ENCODE peak calls at places on chromosomes 6 and 20, in four cellular contexts. S is dorsolateral prefrontal cortex, O is GM10248, L is cardiac fibroblast. Z is an unnamed sample.

GRCh38 chr6:106501836-106502447 is 127.4 kb downstream of the RTN4IP1 start:
- DNase-seq in O (no peak), S (no peak), L (no peak), Z (no peak)

GRCh38 chr6:29792123-29793035 is 35.2 kb upstream of the HLA-G start:
- DNase-seq in S (peak), O (peak), L (peak), Z (no peak)

GRCh38 chr6:94270040-94270689 is 850.8 kb upstream of the EPHA7 start:
- DNase-seq in S (peak), L (no peak), O (no peak), Z (no peak)

GRCh38 chr6:6131492-6132109 is 124.9 kb upstream of the NRN1 start:
- DNase-seq in O (peak), L (no peak), S (no peak), Z (no peak)

GRCh38 chr6:72560721-72561593 is 60.9 kb upstream of the KCNQ5 start:
- DNase-seq in L (no peak), O (no peak), S (no peak), Z (no peak)

GRCh38 chr6:90375681-90376439 is 79.2 kb upstream of the BACH2 start:
- DNase-seq in S (no peak), O (no peak), L (peak), Z (no peak)

GRCh38 chr6:125913864-125914351 is 42.7 kb upstream of the HINT3 start:
- DNase-seq in L (peak), O (no peak), S (no peak), Z (no peak)

GRCh38 chr6:35487653-35488516 is 9.0 kb downstream of the TEAD3 start:
- DNase-seq in L (peak), S (no peak), O (no peak), Z (no peak)

GRCh38 chr6:150304421-150304820 is 64.4 kb upstream of the IYD start:
- DNase-seq in S (no peak), O (no peak), L (no peak), Z (no peak)

GRCh38 chr6:158042245-158042798 is 60.7 kb downstream of the SYNJ2 start:
- DNase-seq in L (peak), O (no peak), S (no peak), Z (no peak)

GRCh38 chr6:36246511-36247268 is 23.2 kb upstream of the PNPLA1 start:
- DNase-seq in O (no peak), L (no peak), S (no peak), Z (no peak)

GRCh38 chr6:108169801-108170606 is 4.2 kb downstream of the NR2E1 start:
- DNase-seq in S (no peak), L (no peak), O (peak), Z (no peak)

GRCh38 chr6:72363844-72364740 is 257.8 kb upstream of the KCNQ5 start:
- DNase-seq in S (no peak), O (no peak), L (peak), Z (no peak)

GRCh38 chr20:8156603-8157079 is 24.6 kb downstream of the PLCB1 start:
- DNase-seq in L (no peak), O (no peak), S (no peak), Z (no peak)

GRCh38 chr6:169386431-169387057 is 132.9 kb upstream of the THBS2 start:
- DNase-seq in O (no peak), L (peak), S (no peak), Z (no peak)

GRCh38 chr6:15378864-15379263 is 133.0 kb downstream of the JARID2 start:
- DNase-seq in O (no peak), L (no peak), S (no peak), Z (no peak)

GRCh38 chr6:46219661-46220060 is 48.9 kb upstream of the ENPP5 start:
- DNase-seq in S (no peak), L (no peak), O (no peak), Z (no peak)

GRCh38 chr20:40961686-40962640 is 66.7 kb upstream of the TOP1 start:
- DNase-seq in O (no peak), S (no peak), L (peak), Z (no peak)

DNA sequence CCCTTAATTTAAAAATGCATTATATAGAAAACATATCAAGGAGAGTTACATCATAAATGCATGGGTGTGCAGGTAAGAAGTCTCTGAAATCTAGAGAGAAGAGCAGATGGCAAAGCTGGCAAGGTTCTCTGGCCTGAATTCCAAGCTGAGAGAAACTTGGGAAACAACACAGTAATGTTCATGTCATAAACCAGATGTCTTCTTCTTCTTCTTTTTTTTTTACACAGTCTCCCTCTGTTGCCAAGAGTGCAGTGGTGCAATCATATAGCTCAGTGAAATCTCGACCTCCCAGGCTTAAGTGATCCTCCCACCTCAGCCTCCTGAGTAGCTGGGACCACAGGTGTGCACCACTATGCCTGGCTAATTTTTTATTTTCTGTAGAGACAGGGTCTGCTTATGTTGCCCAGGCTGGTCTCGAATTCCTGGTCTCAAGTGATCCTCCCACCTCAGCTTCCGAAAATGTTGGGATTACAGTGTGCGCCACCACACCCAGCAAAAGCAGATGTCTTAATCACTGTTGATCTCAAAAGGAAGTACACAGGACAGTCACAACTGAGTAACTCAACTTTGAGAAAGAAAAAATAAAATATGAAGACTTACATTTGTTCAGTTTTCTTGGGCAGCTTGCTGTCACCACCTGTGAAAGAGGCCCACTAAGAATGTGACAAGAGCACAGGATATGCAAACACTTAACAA is 77.3 kb downstream of the DNAAF9 start:
- DNase-seq in S (peak), L (peak), O (no peak), Z (no peak)
- TF ChIP-seq CTCF in S (no peak), L (no peak), O (no peak), Z (no peak)

DNA sequence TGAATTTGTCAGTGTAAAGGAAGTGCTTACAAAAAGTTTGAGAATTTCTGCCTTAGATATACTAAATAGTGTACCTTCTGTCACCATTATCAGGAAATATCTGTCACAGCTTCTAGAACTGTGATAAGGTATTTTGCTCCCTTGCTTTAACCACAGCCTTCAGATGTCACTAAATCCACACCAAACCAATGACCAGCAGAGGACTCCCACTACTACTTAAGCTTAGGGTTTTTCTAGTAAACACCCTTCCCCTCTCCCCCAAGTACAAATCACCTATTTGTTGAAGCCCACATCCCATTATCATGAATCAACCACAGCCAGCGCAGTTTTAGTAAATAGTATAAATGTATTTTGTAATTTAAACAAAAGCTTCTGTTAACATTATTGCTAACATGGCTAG is 8.6 kb upstream of the JPH2 start:
- DNase-seq in L (no peak), O (no peak), S (no peak), Z (no peak)
- TF ChIP-seq CTCF in L (no peak), O (no peak), S (no peak), Z (no peak)

DNA sequence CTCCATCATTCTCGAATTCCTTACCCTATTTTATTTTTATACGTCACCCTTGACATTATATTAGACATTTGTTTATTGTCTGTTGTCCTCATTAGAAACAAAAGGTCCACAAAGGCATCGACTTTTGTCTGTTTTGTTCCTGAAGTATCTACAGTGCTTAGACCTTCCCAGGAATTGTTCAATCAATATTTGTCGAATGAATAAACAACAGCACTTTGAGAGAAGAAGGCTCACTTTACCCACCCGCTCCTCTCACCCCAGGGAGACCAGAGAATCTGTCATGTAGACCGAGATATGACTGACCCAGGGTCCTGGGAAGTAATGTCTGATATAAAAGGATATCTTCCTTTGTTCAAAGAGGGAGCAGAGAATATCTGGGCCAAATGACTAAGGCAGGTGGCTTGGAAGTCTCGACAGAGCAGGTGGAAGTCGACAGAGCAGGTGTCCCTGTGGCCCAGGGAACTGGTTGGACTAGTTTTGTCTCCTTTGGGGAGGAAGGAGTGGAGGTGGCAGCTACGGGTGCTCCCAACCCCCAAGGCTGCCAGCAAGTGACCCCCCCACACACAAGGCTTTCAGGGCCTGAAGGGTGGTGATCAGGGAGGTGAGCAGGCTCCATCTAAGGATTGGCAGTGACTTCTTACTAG is 14.8 kb upstream of the CHMP4B start:
- DNase-seq in L (no peak), O (no peak), S (no peak), Z (peak)
- TF ChIP-seq CTCF in L (no peak), O (no peak), S (no peak), Z (no peak)

GRCh38 chr20:12049125-12049524 is 131.4 kb downstream of the BTBD3 start:
- DNase-seq in S (no peak), L (peak), O (no peak), Z (no peak)
- TF ChIP-seq CTCF in S (no peak), L (no peak), O (no peak), Z (no peak)

GRCh38 chr6:68468244-68468884 is 166.7 kb upstream of the ADGRB3 start:
- DNase-seq in O (no peak), L (peak), S (no peak), Z (no peak)
- TF ChIP-seq CTCF in O (no peak), L (no peak), S (no peak), Z (peak)

GRCh38 chr6:147742445-147742844 is 234.0 kb downstream of the SAMD5 start:
- DNase-seq in L (no peak), S (no peak), O (no peak), Z (no peak)
- TF ChIP-seq CTCF in L (no peak), S (no peak), O (no peak), Z (no peak)

GRCh38 chr20:35947489-35947888 is 6.8 kb downstream of the SCAND1 start:
- DNase-seq in L (peak), S (no peak), O (no peak), Z (no peak)
- TF ChIP-seq CTCF in L (peak), S (no peak), O (peak), Z (peak)

DNA sequence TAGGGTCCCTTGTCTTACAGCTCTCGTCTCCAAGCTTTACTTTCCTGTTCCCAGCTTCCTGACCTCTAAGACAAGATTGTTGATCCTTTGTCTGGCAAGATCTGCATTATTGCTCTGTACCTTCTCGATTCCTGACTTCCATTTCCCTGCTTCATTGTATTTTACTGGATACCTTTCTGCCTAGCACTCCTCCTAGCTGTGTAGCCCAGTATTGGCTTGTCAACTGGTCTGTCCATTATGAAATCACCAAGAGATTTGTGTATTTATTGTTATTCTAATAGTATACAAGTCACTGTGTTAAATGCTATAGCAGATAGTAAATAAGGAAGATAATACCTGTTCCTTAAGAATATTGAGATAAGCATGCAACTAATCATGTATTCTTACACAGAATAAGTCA is 305.4 kb downstream of the CDKAL1 start:
- DNase-seq in O (no peak), L (no peak), S (no peak), Z (no peak)
- TF ChIP-seq CTCF in O (no peak), L (peak), S (no peak), Z (no peak)

GRCh38 chr6:41675176-41675767 is 37.0 kb downstream of the MDFI start:
- DNase-seq in S (no peak), L (no peak), O (no peak), Z (no peak)
- TF ChIP-seq CTCF in S (no peak), L (no peak), O (no peak), Z (no peak)

DNA sequence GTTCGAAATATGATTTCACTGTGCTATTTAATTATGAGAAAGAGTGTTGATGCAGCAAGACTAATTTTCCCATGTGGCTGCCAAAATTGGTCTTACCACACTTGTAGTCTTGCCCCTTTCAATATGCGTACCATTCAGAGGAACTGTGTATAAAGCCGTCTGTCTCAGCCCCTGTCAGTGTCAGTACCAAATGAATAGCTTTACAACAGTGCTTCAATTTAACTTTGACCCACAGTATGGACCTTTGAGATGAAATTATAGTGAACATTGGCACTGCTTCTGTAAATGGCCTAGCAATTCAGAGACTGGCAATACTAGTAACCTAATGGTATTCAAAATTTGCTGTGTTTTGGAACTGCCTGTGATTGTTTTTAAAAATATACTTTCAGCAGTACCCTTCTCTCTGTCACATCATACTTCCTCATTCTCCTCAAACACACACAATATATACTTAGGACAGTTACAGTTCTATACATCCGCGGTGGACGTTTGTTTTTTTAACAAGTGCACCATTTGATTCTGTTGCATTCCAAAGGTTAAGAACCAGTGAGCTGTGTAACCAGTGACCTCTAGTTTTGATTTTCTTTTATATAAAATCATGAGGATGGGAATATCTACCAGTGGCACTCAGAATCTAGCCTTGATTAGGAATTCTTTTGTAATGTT is 152.6 kb downstream of the CARMIL1 start:
- DNase-seq in L (no peak), O (no peak), S (no peak), Z (no peak)
- TF ChIP-seq CTCF in L (no peak), O (no peak), S (no peak), Z (no peak)

Z was measured in progenitor cell of endocrine pancreas.